ENCODE peak calls at places on chromosome 17, in four cellular contexts. Z is HTR-8/SVneo; R is stimulated activated CD8-positive, alpha-beta memory T cell treated with anti-CD3 and anti-CD28 coated beads, Interleukin-12 subunit alpha, Interleukin-12 subunit beta, amount 100 ng/mL, for 4 hours; N is stimulated activated CD4-positive, alpha-beta T cell treated with anti-CD3 and anti-CD28 coated beads, Interleukin-2, amount 100 ng/mL, for 24 hours. K is an unnamed sample.

GRCh38 chr17:82048571-82048971 is 3.0 kb downstream of the RFNG start:
- DNase-seq in Z (no peak), N (no peak), R (no peak), K (no peak)

GRCh38 chr17:6191405-6192095 is 121.4 kb downstream of the WSCD1 start:
- DNase-seq in Z (no peak), N (no peak), R (no peak), K (no peak)

GRCh38 chr17:75872434-75873351 is 5.7 kb downstream of the TRIM47 start:
- DNase-seq in Z (peak), R (no peak), N (peak), K (no peak)

GRCh38 chr17:57986841-57987581 is 1.0 kb downstream of the VEZF1 start:
- DNase-seq in N (peak), R (peak), Z (peak), K (peak)

GRCh38 chr17:79866791-79867190 is 27.6 kb upstream of the CBX4 start:
- DNase-seq in R (no peak), N (no peak), Z (no peak), K (no peak)

GRCh38 chr17:33657181-33657580 is 364.1 kb upstream of the ASIC2 start:
- DNase-seq in N (no peak), R (no peak), Z (no peak), K (no peak)

GRCh38 chr17:2018716-2019490 is 6.2 kb downstream of the RTN4RL1 start:
- DNase-seq in Z (no peak), R (no peak), N (no peak), K (no peak)

GRCh38 chr17:41812176-41813038 is at the start of gene FKBP10:
- DNase-seq in Z (peak), R (peak), N (peak), K (peak)

GRCh38 chr17:19346351-19347255 is 15.9 kb downstream of the B9D1 start:
- DNase-seq in Z (peak), R (no peak), N (no peak), K (peak)

GRCh38 chr17:41544497-41544896 is 16.4 kb upstream of the KRT19 start:
- DNase-seq in N (no peak), Z (no peak), R (no peak), K (no peak)

GRCh38 chr17:67322039-67322787 is 44.2 kb downstream of the PSMD12 start:
- DNase-seq in R (no peak), N (no peak), Z (no peak), K (peak)

GRCh38 chr17:73343739-73344454 is 32.1 kb upstream of the CDC42EP4 start:
- DNase-seq in R (no peak), Z (no peak), N (no peak), K (no peak)

GRCh38 chr17:49565948-49566491 is 9.7 kb upstream of the NXPH3 start:
- DNase-seq in N (no peak), Z (no peak), R (no peak), K (no peak)

K was measured in HAP-1.